ENCODE peak calls at places on chromosome 14, in seven cellular contexts. One of them, this sample, is unnamed.

GRCh38 chr14:99947695-99948094 is 117.5 kb upstream of the EVL start:
- DNase-seq in epithelial cell of proximal tubule: no peak
- DNase-seq in A549: no peak
- DNase-seq in astrocyte of the spinal cord: no peak
- DNase-seq in bronchial epithelial cell: no peak
- DNase-seq in cardiac fibroblast: peak
- DNase-seq in dorsolateral prefrontal cortex: no peak
- DNase-seq in this sample: peak

GRCh38 chr14:32682219-32682618 is 256.5 kb upstream of the NPAS3 start:
- DNase-seq in A549: no peak
- DNase-seq in epithelial cell of proximal tubule: no peak
- DNase-seq in astrocyte of the spinal cord: no peak
- DNase-seq in dorsolateral prefrontal cortex: no peak
- DNase-seq in cardiac fibroblast: no peak
- DNase-seq in bronchial epithelial cell: no peak
- DNase-seq in this sample: no peak

GRCh38 chr14:96143906-96144305 is 60.7 kb upstream of the BDKRB2 start:
- DNase-seq in A549: no peak
- DNase-seq in cardiac fibroblast: no peak
- DNase-seq in dorsolateral prefrontal cortex: no peak
- DNase-seq in astrocyte of the spinal cord: no peak
- DNase-seq in bronchial epithelial cell: no peak
- DNase-seq in epithelial cell of proximal tubule: no peak
- DNase-seq in this sample: no peak

GRCh38 chr14:103528158-103528511 is 861 bp upstream of the TRMT61A start:
- DNase-seq in dorsolateral prefrontal cortex: peak
- DNase-seq in A549: no peak
- DNase-seq in bronchial epithelial cell: no peak
- DNase-seq in epithelial cell of proximal tubule: no peak
- DNase-seq in cardiac fibroblast: peak
- DNase-seq in astrocyte of the spinal cord: no peak
- DNase-seq in this sample: no peak

GRCh38 chr14:92646952-92647461 is 101.4 kb downstream of the LGMN start:
- DNase-seq in bronchial epithelial cell: no peak
- DNase-seq in A549: peak
- DNase-seq in cardiac fibroblast: peak
- DNase-seq in astrocyte of the spinal cord: peak
- DNase-seq in dorsolateral prefrontal cortex: no peak
- DNase-seq in epithelial cell of proximal tubule: no peak
- DNase-seq in this sample: peak

GRCh38 chr14:90739318-90740077 is 76.7 kb downstream of the TTC7B start:
- DNase-seq in bronchial epithelial cell: no peak
- DNase-seq in dorsolateral prefrontal cortex: no peak
- DNase-seq in astrocyte of the spinal cord: no peak
- DNase-seq in cardiac fibroblast: no peak
- DNase-seq in A549: no peak
- DNase-seq in epithelial cell of proximal tubule: no peak
- DNase-seq in this sample: no peak

GRCh38 chr14:64193821-64194220 is 100.3 kb downstream of the ESR2 start:
- DNase-seq in astrocyte of the spinal cord: no peak
- DNase-seq in cardiac fibroblast: no peak
- DNase-seq in dorsolateral prefrontal cortex: no peak
- DNase-seq in bronchial epithelial cell: no peak
- DNase-seq in epithelial cell of proximal tubule: no peak
- DNase-seq in A549: peak
- DNase-seq in this sample: no peak

GRCh38 chr14:52827426-52827825 is 36.0 kb upstream of the GNPNAT1 start:
- DNase-seq in dorsolateral prefrontal cortex: no peak
- DNase-seq in cardiac fibroblast: no peak
- DNase-seq in astrocyte of the spinal cord: no peak
- DNase-seq in bronchial epithelial cell: no peak
- DNase-seq in A549: no peak
- DNase-seq in epithelial cell of proximal tubule: no peak
- DNase-seq in this sample: no peak

GRCh38 chr14:21525571-21525970 is 575 bp downstream of the SALL2 start:
- DNase-seq in epithelial cell of proximal tubule: no peak
- DNase-seq in cardiac fibroblast: no peak
- DNase-seq in bronchial epithelial cell: no peak
- DNase-seq in astrocyte of the spinal cord: no peak
- DNase-seq in A549: no peak
- DNase-seq in dorsolateral prefrontal cortex: no peak
- DNase-seq in this sample: no peak

GRCh38 chr14:64080452-64080851 is 213.7 kb downstream of the ESR2 start:
- DNase-seq in epithelial cell of proximal tubule: no peak
- DNase-seq in bronchial epithelial cell: peak
- DNase-seq in dorsolateral prefrontal cortex: no peak
- DNase-seq in astrocyte of the spinal cord: no peak
- DNase-seq in cardiac fibroblast: no peak
- DNase-seq in A549: no peak
- DNase-seq in this sample: no peak

GRCh38 chr14:90301580-90302181 is 30.1 kb downstream of the NRDE2 start:
- DNase-seq in cardiac fibroblast: peak
- DNase-seq in dorsolateral prefrontal cortex: no peak
- DNase-seq in bronchial epithelial cell: peak
- DNase-seq in astrocyte of the spinal cord: peak
- DNase-seq in A549: peak
- DNase-seq in epithelial cell of proximal tubule: no peak
- DNase-seq in this sample: peak

GRCh38 chr14:88286309-88286708 is 36.8 kb downstream of the KCNK10 start:
- DNase-seq in epithelial cell of proximal tubule: no peak
- DNase-seq in dorsolateral prefrontal cortex: no peak
- DNase-seq in A549: no peak
- DNase-seq in bronchial epithelial cell: peak
- DNase-seq in cardiac fibroblast: no peak
- DNase-seq in astrocyte of the spinal cord: no peak
- DNase-seq in this sample: no peak

GRCh38 chr14:61128382-61129167 is 147.5 kb downstream of the SLC38A6 start:
- DNase-seq in A549: no peak
- DNase-seq in astrocyte of the spinal cord: no peak
- DNase-seq in bronchial epithelial cell: no peak
- DNase-seq in epithelial cell of proximal tubule: no peak
- DNase-seq in cardiac fibroblast: no peak
- DNase-seq in dorsolateral prefrontal cortex: no peak
- DNase-seq in this sample: no peak

GRCh38 chr14:78593949-78594348 is 423.8 kb downstream of the NRXN3 start:
- DNase-seq in A549: no peak
- DNase-seq in cardiac fibroblast: no peak
- DNase-seq in dorsolateral prefrontal cortex: peak
- DNase-seq in astrocyte of the spinal cord: no peak
- DNase-seq in epithelial cell of proximal tubule: no peak
- DNase-seq in bronchial epithelial cell: no peak
- DNase-seq in this sample: no peak

GRCh38 chr14:78595797-78596196 is 425.6 kb downstream of the NRXN3 start:
- DNase-seq in cardiac fibroblast: no peak
- DNase-seq in dorsolateral prefrontal cortex: no peak
- DNase-seq in A549: peak
- DNase-seq in bronchial epithelial cell: no peak
- DNase-seq in epithelial cell of proximal tubule: no peak
- DNase-seq in astrocyte of the spinal cord: no peak
- DNase-seq in this sample: no peak

DNA sequence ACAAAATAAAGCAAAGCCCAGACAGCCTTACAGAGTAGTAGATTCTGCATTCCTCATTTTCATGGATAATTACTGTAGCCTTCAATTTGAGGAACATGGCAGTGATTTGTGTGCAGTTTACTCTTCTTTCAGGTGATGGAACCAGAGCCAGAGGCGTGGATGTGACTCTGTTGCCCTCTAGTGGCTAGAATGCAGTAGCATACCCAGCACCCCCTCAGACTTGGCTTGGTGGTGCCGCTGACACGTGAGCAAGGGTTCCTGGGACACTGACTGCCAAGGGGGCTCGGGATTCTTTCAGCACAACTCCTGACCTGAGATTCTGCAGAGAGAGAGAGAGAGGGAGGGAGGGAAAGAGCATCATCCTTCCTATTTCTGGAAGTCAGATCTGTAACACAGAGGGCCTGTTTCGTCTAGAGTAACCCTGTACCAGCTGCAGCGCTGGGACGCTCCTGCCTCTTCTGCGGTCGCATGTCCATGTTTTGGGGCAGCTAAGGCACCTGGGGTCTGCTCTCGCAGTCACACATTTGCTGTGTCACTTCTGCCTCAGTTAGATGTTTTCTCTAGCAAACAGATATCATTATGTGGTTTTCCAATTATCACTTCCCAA is 428.0 kb downstream of the NRXN3 start:
- DNase-seq in cardiac fibroblast: peak
- DNase-seq in dorsolateral prefrontal cortex: peak
- DNase-seq in epithelial cell of proximal tubule: no peak
- DNase-seq in astrocyte of the spinal cord: peak
- DNase-seq in A549: peak
- DNase-seq in bronchial epithelial cell: peak
- DNase-seq in this sample: peak
- H3K4me3 ChIP-seq in cardiac fibroblast: no peak
- H3K4me3 ChIP-seq in dorsolateral prefrontal cortex: no peak
- H3K4me3 ChIP-seq in epithelial cell of proximal tubule: no peak
- H3K4me3 ChIP-seq in astrocyte of the spinal cord: no peak
- H3K4me3 ChIP-seq in A549: no peak
- H3K4me3 ChIP-seq in bronchial epithelial cell: no peak
- H3K4me3 ChIP-seq in this sample: no peak

GRCh38 chr14:70315942-70316341 is 43.5 kb downstream of the COX16 start:
- DNase-seq in epithelial cell of proximal tubule: no peak
- DNase-seq in astrocyte of the spinal cord: no peak
- DNase-seq in cardiac fibroblast: no peak
- DNase-seq in A549: no peak
- DNase-seq in dorsolateral prefrontal cortex: no peak
- DNase-seq in bronchial epithelial cell: peak
- DNase-seq in this sample: no peak

GRCh38 chr14:70320294-70320693 is 39.2 kb downstream of the COX16 start:
- DNase-seq in epithelial cell of proximal tubule: no peak
- DNase-seq in dorsolateral prefrontal cortex: no peak
- DNase-seq in astrocyte of the spinal cord: no peak
- DNase-seq in bronchial epithelial cell: no peak
- DNase-seq in cardiac fibroblast: no peak
- DNase-seq in A549: no peak
- DNase-seq in this sample: no peak

GRCh38 chr14:70317969-70318634 is 41.4 kb downstream of the COX16 start:
- DNase-seq in dorsolateral prefrontal cortex: no peak
- DNase-seq in bronchial epithelial cell: peak
- DNase-seq in cardiac fibroblast: peak
- DNase-seq in astrocyte of the spinal cord: peak
- DNase-seq in A549: peak
- DNase-seq in epithelial cell of proximal tubule: peak
- DNase-seq in this sample: peak

GRCh38 chr14:70318635-70319013 is 40.9 kb downstream of the COX16 start:
- DNase-seq in bronchial epithelial cell: no peak
- DNase-seq in dorsolateral prefrontal cortex: no peak
- DNase-seq in epithelial cell of proximal tubule: no peak
- DNase-seq in A549: no peak
- DNase-seq in astrocyte of the spinal cord: no peak
- DNase-seq in cardiac fibroblast: no peak
- DNase-seq in this sample: no peak

DNA sequence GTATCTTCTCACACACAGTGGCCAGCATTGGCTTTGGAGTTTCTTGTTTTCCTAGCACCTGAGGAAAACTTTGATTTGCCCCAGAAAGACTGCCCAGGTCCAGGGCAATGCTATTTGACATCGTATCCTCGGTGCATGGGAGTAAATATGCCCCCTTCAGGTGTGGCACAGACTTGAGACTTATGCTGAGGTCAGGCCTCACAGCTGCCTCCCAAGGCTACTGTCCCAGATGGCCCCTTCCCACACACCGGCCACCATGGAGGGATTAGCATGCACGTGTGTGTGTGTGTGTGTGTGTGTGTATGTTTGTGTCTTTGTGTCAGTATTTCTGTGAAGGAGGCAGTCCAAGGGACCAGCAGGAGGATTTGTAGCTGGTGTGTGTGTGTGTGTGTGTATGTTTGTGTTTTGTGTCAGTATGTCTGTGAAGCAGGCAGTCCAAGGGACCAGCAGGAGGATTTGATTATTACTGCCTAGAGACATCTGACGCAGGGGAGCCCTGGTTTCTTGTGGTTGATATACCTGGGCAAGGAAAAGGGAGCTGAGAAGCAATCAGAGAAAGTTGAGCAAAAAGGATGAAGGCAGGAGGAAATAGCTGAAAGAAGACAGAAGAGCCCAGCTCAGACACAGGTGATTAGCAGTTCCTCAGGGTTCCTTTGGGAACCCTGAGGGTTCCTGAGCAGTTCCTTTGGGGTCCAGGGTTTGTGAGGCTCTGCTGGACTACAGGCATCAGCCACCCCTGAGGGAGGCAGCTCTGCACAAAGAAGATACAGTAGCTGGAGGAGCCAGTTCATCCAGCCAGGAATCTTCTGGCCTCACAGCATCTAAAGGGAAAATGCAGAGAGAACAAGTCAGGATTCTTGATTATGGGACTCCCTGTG is 42.2 kb downstream of the COX16 start:
- DNase-seq in astrocyte of the spinal cord: no peak
- DNase-seq in A549: no peak
- DNase-seq in bronchial epithelial cell: no peak
- DNase-seq in cardiac fibroblast: no peak
- DNase-seq in dorsolateral prefrontal cortex: no peak
- DNase-seq in epithelial cell of proximal tubule: no peak
- DNase-seq in this sample: no peak
- TF ChIP-seq CTCF in astrocyte of the spinal cord: no peak
- TF ChIP-seq CTCF in A549: no peak
- TF ChIP-seq CTCF in bronchial epithelial cell: no peak
- TF ChIP-seq CTCF in cardiac fibroblast: no peak
- TF ChIP-seq CTCF in dorsolateral prefrontal cortex: no peak
- TF ChIP-seq CTCF in epithelial cell of proximal tubule: no peak
- TF ChIP-seq CTCF in this sample: no peak

GRCh38 chr14:105087963-105088811 is 23.0 kb upstream of the GPR132 start:
- DNase-seq in A549: peak
- DNase-seq in dorsolateral prefrontal cortex: no peak
- DNase-seq in astrocyte of the spinal cord: peak
- DNase-seq in bronchial epithelial cell: peak
- DNase-seq in epithelial cell of proximal tubule: no peak
- DNase-seq in cardiac fibroblast: peak
- DNase-seq in this sample: peak
- H3K4me3 ChIP-seq in A549: peak
- H3K4me3 ChIP-seq in dorsolateral prefrontal cortex: peak
- H3K4me3 ChIP-seq in astrocyte of the spinal cord: peak
- H3K4me3 ChIP-seq in bronchial epithelial cell: peak
- H3K4me3 ChIP-seq in epithelial cell of proximal tubule: peak
- H3K4me3 ChIP-seq in cardiac fibroblast: peak
- H3K4me3 ChIP-seq in this sample: no peak

DNA sequence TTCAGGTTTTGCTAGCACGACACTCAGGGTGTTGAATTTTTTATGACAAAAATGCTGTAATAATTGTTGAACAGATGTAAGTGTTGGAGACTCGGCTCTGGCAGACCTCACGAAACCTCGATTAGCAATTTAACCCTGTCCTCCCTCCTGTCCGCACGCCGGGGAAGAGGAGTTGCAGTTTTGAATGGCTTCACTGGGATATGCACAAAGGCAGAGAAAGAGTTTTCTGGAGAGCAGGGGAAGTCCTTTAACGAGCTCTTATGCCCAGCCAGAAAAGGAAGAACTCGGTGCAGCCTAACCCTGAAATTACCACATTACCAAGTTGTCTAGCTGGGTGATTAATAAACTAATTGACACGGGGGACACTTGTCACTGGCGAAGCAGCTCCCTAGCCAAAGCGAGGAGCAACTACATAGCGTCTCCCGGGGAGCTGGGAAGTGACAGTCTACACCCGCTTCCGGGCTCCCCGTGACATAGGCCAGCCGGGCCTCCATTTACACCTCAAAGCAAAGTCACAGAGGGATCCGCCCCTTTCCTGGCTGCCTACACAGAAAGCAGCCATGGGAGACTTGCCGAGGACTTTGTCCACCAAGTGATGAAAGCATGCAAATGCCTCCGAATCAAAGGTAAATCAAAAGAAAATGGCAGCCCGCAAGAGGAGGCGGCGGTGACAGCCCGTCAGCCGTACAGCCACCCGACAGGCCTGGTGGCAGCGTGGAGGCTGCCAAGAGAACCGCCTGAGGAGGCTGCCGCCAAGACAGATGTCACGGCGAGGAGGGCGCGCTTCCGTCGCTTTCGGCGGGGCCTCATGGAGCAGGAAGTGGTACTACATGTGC is 661.3 kb downstream of the VRK1 start:
- DNase-seq in epithelial cell of proximal tubule: no peak
- DNase-seq in A549: no peak
- DNase-seq in cardiac fibroblast: no peak
- DNase-seq in dorsolateral prefrontal cortex: no peak
- DNase-seq in astrocyte of the spinal cord: no peak
- DNase-seq in bronchial epithelial cell: no peak
- DNase-seq in this sample: no peak
- TF ChIP-seq CTCF in epithelial cell of proximal tubule: no peak
- TF ChIP-seq CTCF in A549: no peak
- TF ChIP-seq CTCF in cardiac fibroblast: no peak
- TF ChIP-seq CTCF in dorsolateral prefrontal cortex: no peak
- TF ChIP-seq CTCF in astrocyte of the spinal cord: no peak
- TF ChIP-seq CTCF in bronchial epithelial cell: no peak
- TF ChIP-seq CTCF in this sample: no peak

This sample was measured in fibroblast of pulmonary artery.